ENCODE peak calls at places on chromosomes 7 and 10, in five cellular contexts. F is GM12865; L is kidney tubule cell; D is AG10803; Z is activated naive CD4-positive, alpha-beta T cell treated with anti-CD3 and anti-CD28 coated beads, Interleukin-2, amount 50 U/mL, for 16 hours. N is an unnamed sample.

GRCh38 chr7:116863168-116863670 is 832 bp downstream of the CAPZA2 start:
- DNase-seq in Z (no peak), D (peak), L (no peak), F (peak), N (peak)

GRCh38 chr10:125710267-125710563 is 9.3 kb upstream of the EDRF1 start:
- DNase-seq in L (no peak), D (no peak), Z (no peak), F (no peak), N (no peak)

GRCh38 chr10:20688797-20689544 is 208.1 kb downstream of the NEBL start:
- DNase-seq in Z (no peak), F (no peak), L (no peak), D (no peak), N (no peak)

GRCh38 chr10:7410800-7411670 is at the start of gene SFMBT2:
- DNase-seq in L (peak), D (peak), Z (peak), F (peak), N (no peak)

GRCh38 chr10:112711366-112711765 is 238.7 kb upstream of the TCF7L2 start:
- DNase-seq in D (no peak), F (no peak), Z (no peak), L (no peak), N (no peak)

GRCh38 chr7:155533827-155534690 is 12.3 kb downstream of the CNPY1 start:
- DNase-seq in L (peak), D (no peak), Z (peak), F (peak), N (peak)

GRCh38 chr10:71396714-71397339 is at the start of gene CDH23:
- DNase-seq in L (no peak), D (no peak), Z (no peak), F (no peak), N (peak)

GRCh38 chr10:17276756-17277424 is 48.8 kb downstream of the VIM start:
- DNase-seq in L (no peak), D (no peak), F (no peak), Z (no peak), N (no peak)

GRCh38 chr10:104510644-104511043 is 130.4 kb upstream of the SORCS3 start:
- DNase-seq in L (no peak), D (no peak), F (no peak), Z (no peak), N (no peak)

GRCh38 chr7:42691030-42691639 is 220.7 kb downstream of the C7orf25 start:
- DNase-seq in F (peak), L (peak), D (peak), Z (no peak), N (peak)

GRCh38 chr10:51389415-51390342 is 309.7 kb downstream of the CSTF2T start:
- DNase-seq in Z (peak), L (peak), D (peak), F (peak), N (peak)

GRCh38 chr7:20330176-20330796 is 414 bp upstream of the ITGB8 start:
- DNase-seq in F (peak), L (peak), Z (peak), D (peak), N (peak)

GRCh38 chr7:80879849-80880248 is 39.0 kb downstream of the SEMA3C start:
- DNase-seq in L (peak), Z (no peak), F (no peak), D (no peak), N (no peak)

GRCh38 chr10:132811891-132812481 is 26.0 kb upstream of the NKX6-2 start:
- DNase-seq in L (no peak), F (no peak), D (no peak), Z (no peak), N (no peak)

GRCh38 chr10:15660990-15661389 is 58.7 kb downstream of the ITGA8 start:
- DNase-seq in F (no peak), Z (no peak), L (no peak), D (no peak), N (no peak)

GRCh38 chr7:82179311-82179710 is 264.3 kb downstream of the CACNA2D1 start:
- DNase-seq in D (peak), L (no peak), Z (no peak), F (no peak), N (no peak)

GRCh38 chr10:13908475-13908874 is 321.7 kb downstream of the PRPF18 start:
- DNase-seq in D (no peak), L (no peak), F (no peak), Z (no peak), N (no peak)

GRCh38 chr10:95254629-95255028 is 36.2 kb downstream of the PDLIM1 start:
- DNase-seq in D (no peak), Z (no peak), L (peak), F (no peak), N (no peak)

GRCh38 chr10:86498608-86499007 is 23.0 kb downstream of the WAPL start:
- DNase-seq in D (no peak), L (no peak), F (no peak), Z (no peak), N (no peak)

GRCh38 chr7:36474283-36475010 is 84.8 kb downstream of the ANLN start:
- DNase-seq in D (no peak), Z (no peak), L (no peak), F (peak), N (no peak)

GRCh38 chr10:3248526-3249255 is 76.1 kb upstream of the PITRM1 start:
- DNase-seq in L (peak), F (no peak), Z (no peak), D (peak), N (no peak)

GRCh38 chr10:96217711-96218110 is 53.7 kb downstream of the BLNK start:
- DNase-seq in F (no peak), D (no peak), L (no peak), Z (no peak), N (no peak)

GRCh38 chr7:21338728-21339164 is 89.1 kb upstream of the SP4 start:
- DNase-seq in F (peak), L (no peak), Z (peak), D (no peak), N (no peak)

GRCh38 chr10:104582604-104582951 is 58.5 kb upstream of the SORCS3 start:
- DNase-seq in F (peak), Z (no peak), D (no peak), L (peak), N (no peak)

GRCh38 chr10:7846591-7846990 is 28.3 kb downstream of the TAF3 start:
- DNase-seq in D (no peak), Z (no peak), L (no peak), F (no peak), N (no peak)

GRCh38 chr10:98261436-98262277 is 6.3 kb downstream of the LOXL4 start:
- DNase-seq in F (no peak), L (no peak), Z (no peak), D (no peak), N (no peak)

GRCh38 chr10:117441366-117441765 is 66.1 kb upstream of the PDZD8 start:
- DNase-seq in L (no peak), D (peak), F (no peak), Z (no peak), N (no peak)

GRCh38 chr7:22980422-22980821 is 33.5 kb downstream of the HYCC1 start:
- DNase-seq in F (no peak), L (peak), D (peak), Z (no peak), N (no peak)

N was measured in HuH-7.